ENCODE peak calls at places on chromosomes 4 and X, in six cellular contexts. F, E, S, Y, W and K are unnamed samples.

GRCh38 chr4:99395595-99396364 is 39.4 kb downstream of the ADH7 start:
- DNase-seq in E (no peak), S (no peak), W (no peak), F (no peak), Y (no peak), K (no peak)

GRCh38 chrX:53309837-53310236 is 28.5 kb upstream of the IQSEC2 start:
- DNase-seq in S (no peak), F (no peak), E (no peak), W (no peak), Y (no peak), K (no peak)

GRCh38 chr4:37641886-37642849 is 44.0 kb downstream of the RELL1 start:
- DNase-seq in F (no peak), E (no peak), Y (no peak), S (no peak), W (peak; percentile 60), K (no peak)

GRCh38 chrX:50081282-50081955 is 119.4 kb downstream of the AKAP4 start:
- DNase-seq in Y (peak; percentile 43), F (no peak), W (peak; percentile 10), S (no peak), E (peak; percentile 27), K (no peak)

GRCh38 chr4:185238750-185239149 is 29.4 kb downstream of the SNX25 start:
- DNase-seq in W (no peak), E (no peak), F (no peak), S (no peak), Y (no peak), K (no peak)

GRCh38 chr4:87839309-87839946 is 6.7 kb downstream of the MEPE start:
- DNase-seq in F (peak; percentile 25), E (no peak), W (no peak), S (no peak), Y (no peak), K (no peak)

GRCh38 chrX:96611619-96612362 is 72.9 kb upstream of the DIAPH2 start:
- DNase-seq in E (peak; percentile 58), F (no peak), W (no peak), S (no peak), Y (no peak), K (no peak)

GRCh38 chr4:56466910-56467283 is 520 bp upstream of the SRP72 start:
- DNase-seq in E (peak; percentile 22), S (no peak), Y (no peak), F (no peak), W (no peak), K (no peak)

GRCh38 chr4:55405073-55405472 is 9.3 kb downstream of the TMEM165 start:
- DNase-seq in Y (no peak), E (no peak), F (no peak), S (no peak), W (no peak), K (no peak)

GRCh38 chrX:15619053-15619772 is 18.5 kb upstream of the ACE2 start:
- DNase-seq in E (no peak), F (no peak), Y (no peak), W (no peak), S (no peak), K (no peak)

GRCh38 chr4:25559508-25559907 is 96.1 kb upstream of the SLC34A2 start:
- DNase-seq in F (no peak), W (peak; percentile 46), S (no peak), E (no peak), Y (no peak), K (no peak)

GRCh38 chr4:25567253-25567652 is 88.4 kb upstream of the SLC34A2 start:
- DNase-seq in S (no peak), F (no peak), Y (no peak), E (no peak), W (no peak), K (no peak)

GRCh38 chr4:25564836-25565235 is 90.8 kb upstream of the SLC34A2 start:
- DNase-seq in Y (no peak), F (no peak), E (no peak), S (no peak), W (no peak), K (no peak)

GRCh38 chr4:25560605-25561004 is 95.0 kb upstream of the SLC34A2 start:
- DNase-seq in E (no peak), S (no peak), Y (no peak), F (no peak), W (no peak), K (no peak)

DNA sequence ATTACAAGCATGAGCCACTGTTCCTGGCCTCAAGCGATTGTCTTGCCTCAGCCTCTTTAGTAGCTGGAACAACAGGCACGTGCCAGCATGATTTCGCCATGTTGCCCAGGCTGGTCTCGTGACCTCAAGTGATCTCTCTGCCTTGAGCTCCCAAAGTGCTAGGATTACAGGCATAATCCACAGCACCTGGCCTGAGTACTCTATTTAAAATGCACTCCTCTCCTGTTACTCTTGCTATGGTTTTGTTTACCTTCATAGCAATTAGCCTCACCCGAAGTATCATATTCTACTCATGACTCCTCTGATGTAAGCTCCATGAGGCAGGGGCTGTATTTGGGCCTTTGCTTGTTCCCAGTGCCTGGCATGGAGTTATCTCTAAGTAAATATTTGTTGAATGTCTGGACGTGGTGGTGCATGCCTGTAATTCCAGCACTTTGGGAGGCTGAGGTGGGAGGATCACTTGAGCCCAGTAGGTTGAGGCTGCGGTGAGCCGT is 92.5 kb upstream of the SLC34A2 start:
- DNase-seq in W (no peak), S (no peak), Y (no peak), E (no peak), F (no peak), K (no peak)
- TF ChIP-seq POLR2AphosphoS5 in W (no peak), S (no peak), Y (no peak), E (no peak), F (no peak), K (no peak)

DNA sequence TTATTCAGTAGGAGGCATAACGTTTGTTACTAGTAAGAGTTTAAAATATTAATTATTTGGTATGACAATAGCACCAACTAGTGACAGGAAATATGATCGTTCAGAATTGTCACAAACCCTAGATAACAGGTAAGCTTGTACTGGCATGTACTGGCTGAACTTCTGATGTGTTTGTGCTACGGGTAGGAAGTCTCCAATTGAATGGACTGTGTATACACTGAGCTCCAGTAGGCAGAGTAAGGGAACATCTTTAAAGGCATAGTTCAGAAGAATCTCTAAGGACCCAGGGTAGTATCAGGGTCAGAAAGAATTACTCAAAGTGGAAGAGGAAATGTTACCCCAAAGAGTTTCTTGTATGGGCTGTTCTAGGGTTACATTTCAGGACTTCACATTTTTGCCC is 230.4 kb downstream of the EDA2R start:
- DNase-seq in S (peak; percentile 11), W (no peak), Y (no peak), E (no peak), F (peak; percentile 3), K (no peak)
- TF ChIP-seq CTCF in S (peak; percentile 46), W (no peak), Y (no peak), E (no peak), F (peak; percentile 13), K (no peak)

GRCh38 chr4:2867758-2868491 is 24.3 kb downstream of the ADD1 start:
- DNase-seq in W (peak; percentile 32), S (no peak), E (peak; percentile 58), F (peak; percentile 64), Y (no peak), K (no peak)

GRCh38 chr4:2865381-2865780 is 21.7 kb downstream of the ADD1 start:
- DNase-seq in F (no peak), Y (no peak), S (no peak), W (no peak), E (no peak), K (no peak)

GRCh38 chr4:2866160-2866861 is 22.7 kb downstream of the ADD1 start:
- DNase-seq in S (no peak), W (peak; percentile 31), E (no peak), Y (no peak), F (no peak), K (no peak)

GRCh38 chr4:2868840-2869487 is 25.3 kb downstream of the ADD1 start:
- DNase-seq in S (no peak), F (no peak), Y (no peak), E (no peak), W (no peak), K (no peak)

DNA sequence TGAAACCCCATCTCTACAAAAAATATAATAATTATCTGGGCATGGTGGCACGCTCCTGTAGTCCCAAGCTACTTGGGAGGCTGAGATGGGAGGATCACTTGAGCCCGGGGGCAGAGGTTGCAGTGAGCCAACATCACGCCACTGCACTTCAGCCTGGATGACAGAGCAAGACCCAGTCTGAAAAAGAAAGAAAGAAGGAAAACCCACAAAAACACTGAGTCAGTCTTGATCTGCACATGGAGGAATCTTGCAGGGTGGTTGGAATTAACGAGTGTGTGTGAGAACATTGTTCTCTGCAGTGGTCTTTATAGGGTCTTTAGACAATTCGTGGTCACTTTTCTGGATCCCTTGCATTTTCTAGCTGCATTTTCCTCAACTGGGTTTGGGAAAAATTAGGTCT is 23.2 kb downstream of the ADD1 start:
- DNase-seq in S (no peak), W (no peak), F (no peak), Y (no peak), E (no peak), K (no peak)
- TF ChIP-seq GABPA in S (no peak), W (no peak), F (no peak), Y (no peak), E (no peak), K (no peak)

GRCh38 chr4:156959298-156959702 is 12.3 kb downstream of the PDGFC start:
- DNase-seq in Y (no peak), F (no peak), E (no peak), S (no peak), W (no peak), K (no peak)

GRCh38 chr4:156962069-156962377 is 9.6 kb downstream of the PDGFC start:
- DNase-seq in F (no peak), S (no peak), E (no peak), W (no peak), Y (no peak), K (no peak)

GRCh38 chr4:156963419-156963818 is 8.2 kb downstream of the PDGFC start:
- DNase-seq in Y (no peak), W (no peak), F (no peak), S (no peak), E (no peak), K (no peak)

GRCh38 chr4:156962551-156962974 is 9.0 kb downstream of the PDGFC start:
- DNase-seq in Y (no peak), S (no peak), F (no peak), E (no peak), W (peak; percentile 66), K (no peak)

GRCh38 chr4:156961241-156962068 is 10.1 kb downstream of the PDGFC start:
- DNase-seq in W (no peak), F (no peak), E (no peak), S (no peak), Y (no peak), K (no peak)
- TF ChIP-seq POLR2AphosphoS5 in W (no peak), F (no peak), E (no peak), S (no peak), Y (no peak), K (no peak)